ENCODE peak calls at places on chromosomes 7 and 10, in four cellular contexts. E is fibroblast of the aortic adventitia, A is foreskin fibroblast, I is BJ. W is an unnamed sample.

GRCh38 chr10:131870831-131871672 is 29.8 kb upstream of the PPP2R2D start:
- DNase-seq in E (no peak), I (no peak), A (no peak), W (no peak)

GRCh38 chr7:141975806-141976523 is 2.4 kb upstream of the TAS2R38 start:
- DNase-seq in I (no peak), A (peak; percentile 2), E (peak; percentile 63), W (peak; percentile 56)

GRCh38 chr7:43749383-43749940 is 9.0 kb upstream of the BLVRA start:
- DNase-seq in A (no peak), I (no peak), E (no peak), W (no peak)

GRCh38 chr10:121310151-121310711 is 288.0 kb downstream of the FGFR2 start:
- DNase-seq in E (no peak), A (no peak), I (no peak), W (no peak)

GRCh38 chr10:119358567-119358966 is 151.2 kb downstream of the GRK5 start:
- DNase-seq in A (no peak), I (no peak), E (no peak), W (no peak)

GRCh38 chr7:85890244-85890811 is 703.5 kb upstream of the SEMA3D start:
- DNase-seq in A (peak; percentile 34), E (peak; percentile 42), I (no peak), W (peak; percentile 34)

GRCh38 chr10:79065091-79065551 is 3.6 kb upstream of the ZMIZ1 start:
- DNase-seq in E (no peak), I (no peak), A (no peak), W (no peak)

GRCh38 chr7:1810521-1810920 is 140.4 kb downstream of the ELFN1 start:
- DNase-seq in I (no peak), E (no peak), A (no peak), W (no peak)

GRCh38 chr7:102272917-102273748 is 13.5 kb upstream of the SH2B2 start:
- DNase-seq in A (no peak), I (no peak), E (no peak), W (no peak)

GRCh38 chr10:119497243-119497642 is 45.3 kb downstream of the RGS10 start:
- DNase-seq in I (no peak), E (no peak), A (no peak), W (no peak)

GRCh38 chr10:129694633-129695356 is 227.8 kb downstream of the MGMT start:
- DNase-seq in I (no peak), E (peak; percentile 81), A (peak; percentile 5), W (peak; percentile 5)

GRCh38 chr7:113698556-113699220 is 220.1 kb downstream of the PPP1R3A start:
- DNase-seq in E (peak; percentile 52), I (no peak), A (peak; percentile 49), W (peak; percentile 36)

GRCh38 chr10:67005981-67006380 is 80.1 kb downstream of the LRRTM3 start:
- DNase-seq in I (no peak), A (no peak), E (no peak), W (no peak)

GRCh38 chr7:71615017-71615416 is 483.1 kb downstream of the GALNT17 start:
- DNase-seq in E (no peak), I (no peak), A (no peak), W (no peak)

GRCh38 chr7:90274161-90274560 is 29.2 kb downstream of the CFAP69 start:
- DNase-seq in I (no peak), A (no peak), E (peak; percentile 59), W (no peak)

GRCh38 chr7:77258593-77258992 is 59.0 kb upstream of the FGL2 start:
- DNase-seq in I (no peak), E (no peak), A (no peak), W (no peak)

GRCh38 chr10:32077896-32078295 is 21.7 kb upstream of the KIF5B start:
- DNase-seq in I (peak; percentile 54), E (peak; percentile 68), A (peak; percentile 91), W (peak; percentile 87)

GRCh38 chr7:45021604-45022296 is 21.7 kb downstream of the CCM2 start:
- DNase-seq in A (peak; percentile 40), I (no peak), E (no peak), W (peak; percentile 48)

GRCh38 chr7:134480730-134481129 is 21.8 kb upstream of the AKR1B1 start:
- DNase-seq in E (peak; percentile 35), I (no peak), A (peak; percentile 76), W (peak; percentile 41)

GRCh38 chr10:129707406-129708388 is 240.7 kb downstream of the MGMT start:
- DNase-seq in E (peak; percentile 83), I (no peak), A (peak; percentile 7), W (peak; percentile 63)

GRCh38 chr7:92691578-92691977 is 101.4 kb upstream of the FAM133B start:
- DNase-seq in E (peak; percentile 81), I (no peak), A (peak; percentile 74), W (peak; percentile 79)

GRCh38 chr10:772227-772637 is 82.8 kb upstream of the DIP2C start:
- DNase-seq in E (no peak), A (no peak), I (no peak), W (no peak)

GRCh38 chr7:151199196-151199874 is 11.0 kb downstream of the H2BK1 start:
- DNase-seq in A (no peak), E (no peak), I (no peak), W (no peak)

GRCh38 chr10:116763440-116763839 is 21.1 kb upstream of the HSPA12A start:
- DNase-seq in A (no peak), E (no peak), I (no peak), W (no peak)

GRCh38 chr7:5459084-5459483 is 35.5 kb upstream of the TNRC18 start:
- DNase-seq in A (no peak), E (no peak), I (no peak), W (no peak)

GRCh38 chr10:78301891-78302738 is 268.5 kb downstream of the RPS24 start:
- DNase-seq in E (no peak), A (peak; percentile 29), I (no peak), W (no peak)

GRCh38 chr7:122257056-122257455 is 47.5 kb downstream of the FEZF1 start:
- DNase-seq in I (no peak), A (no peak), E (no peak), W (no peak)

GRCh38 chr10:104040862-104041789 is 44.6 kb downstream of the COL17A1 start:
- DNase-seq in I (no peak), A (no peak), E (no peak), W (no peak)

GRCh38 chr10:126006264-126006663 is 109.9 kb downstream of the FANK1 start:
- DNase-seq in A (no peak), I (no peak), E (no peak), W (no peak)
- TF ChIP-seq CTCF in A (no peak), I (no peak), E (no peak), W (no peak)

GRCh38 chr7:93958216-93958615 is 36.7 kb downstream of the GNG11 start:
- DNase-seq in A (peak; percentile 75), E (peak; percentile 65), I (no peak), W (peak; percentile 81)
- H3K4me3 ChIP-seq in A (no peak overlapping the region), E (no peak overlapping the region), I (no peak overlapping the region), W (no peak overlapping the region)

GRCh38 chr10:69176823-69177222 is 3.2 kb upstream of the SUPV3L1 start:
- DNase-seq in E (no peak), A (no peak), I (no peak), W (no peak)

GRCh38 chr10:69168493-69168892 is 11.5 kb upstream of the SUPV3L1 start:
- DNase-seq in E (no peak), A (no peak), I (no peak), W (no peak)

DNA sequence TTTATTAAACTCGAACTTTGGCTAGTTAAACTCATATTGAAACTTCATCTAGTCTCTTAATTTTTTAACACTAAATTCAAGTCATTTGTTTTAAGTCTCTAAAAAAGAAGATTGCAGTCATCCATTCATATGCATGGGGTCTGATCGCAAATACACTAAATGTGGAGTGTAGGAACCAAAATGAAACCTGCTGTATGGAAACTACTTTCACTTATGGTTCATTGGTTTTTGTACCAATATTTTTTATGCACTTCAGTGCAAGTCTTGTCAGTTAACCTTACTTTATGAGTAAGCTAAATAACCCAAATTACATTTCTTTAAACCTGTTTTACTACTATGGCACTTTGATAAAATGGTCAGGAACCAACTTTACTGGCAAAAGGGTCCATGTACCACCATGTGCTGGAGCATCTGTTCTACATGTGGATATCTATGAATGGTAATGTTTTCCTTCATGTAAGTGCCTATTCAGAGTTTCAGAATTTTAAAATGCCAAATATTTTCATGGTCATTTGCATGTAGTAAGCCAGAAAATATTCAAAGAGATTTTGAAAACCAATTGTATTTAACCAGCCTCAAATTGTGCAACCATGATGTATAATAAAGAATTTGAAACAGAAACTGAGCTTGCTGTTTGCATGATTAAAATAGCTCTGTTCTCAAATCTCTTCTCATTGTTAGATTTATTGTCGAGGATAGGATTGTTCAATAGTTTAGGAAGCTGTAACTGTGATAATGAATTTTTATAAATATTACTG is 7.6 kb upstream of the SUPV3L1 start:
- DNase-seq in E (no peak), A (peak; percentile 10), I (peak; percentile 4), W (no peak)
- TF ChIP-seq CTCF in E (no peak), A (no peak), I (no peak), W (no peak)

GRCh38 chr10:8043569-8044306 is 10.8 kb upstream of the GATA3 start:
- DNase-seq in I (no peak), E (no peak), A (no peak), W (no peak)
- H3K4me3 ChIP-seq in I (no peak overlapping the region), E (no peak overlapping the region), A (no peak overlapping the region), W (no peak overlapping the region)

GRCh38 chr7:83271212-83272099 is 108.8 kb upstream of the PCLO start:
- DNase-seq in E (peak; percentile 42), I (no peak), A (peak; percentile 74), W (peak; percentile 26)
- TF ChIP-seq CTCF in E (peak; percentile 41), I (peak; percentile 27), A (no peak), W (peak; percentile 21)

GRCh38 chr7:136501151-136501550 is 367.3 kb upstream of the CHRM2 start:
- DNase-seq in A (no peak), E (no peak), I (no peak), W (no peak)

GRCh38 chr7:136495081-136495480 is 373.4 kb upstream of the CHRM2 start:
- DNase-seq in E (no peak), A (no peak), I (no peak), W (no peak)

GRCh38 chr7:136502162-136502561 is 366.3 kb upstream of the CHRM2 start:
- DNase-seq in I (no peak), A (peak; percentile 2), E (no peak), W (no peak)

DNA sequence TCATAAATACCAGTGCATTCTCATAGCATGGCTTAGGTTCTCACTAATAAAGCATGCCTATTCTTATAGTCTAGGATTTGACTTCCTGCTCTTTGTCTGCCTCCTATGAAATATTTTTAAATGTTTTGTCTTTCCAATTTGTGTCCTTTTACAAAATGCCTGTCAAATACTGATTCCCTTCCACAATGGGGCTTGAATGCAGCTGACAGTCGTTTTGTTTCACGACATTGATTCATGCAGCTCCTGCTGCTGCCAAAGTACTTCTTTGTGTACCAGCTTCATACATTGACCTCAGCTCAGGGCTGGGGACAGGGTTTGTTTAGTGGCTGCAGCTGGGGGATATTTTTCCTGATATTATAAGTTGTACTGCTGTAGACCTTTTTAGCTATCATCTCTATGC is 371.9 kb upstream of the CHRM2 start:
- DNase-seq in A (no peak), E (no peak), I (no peak), W (no peak)
- H3K4me3 ChIP-seq in A (no peak overlapping the region), E (no peak overlapping the region), I (no peak overlapping the region), W (no peak overlapping the region)